ENCODE peak calls at places on chromosomes 3 and 15, in ten cellular contexts. G, X, Y, C, P, E, U, W, J and I are unnamed samples.

GRCh38 chr3:66095295-66096001 is 56.7 kb upstream of the MAGI1 start:
- DNase-seq in G (no peak), X (no peak), Y (no peak), C (no peak), P (peak), E (no peak), U (no peak), W (no peak), J (no peak), I (no peak)

GRCh38 chr3:181567446-181568075 is 144.2 kb upstream of the SOX2 start:
- DNase-seq in G (no peak), X (no peak), Y (no peak), C (peak), P (no peak), E (no peak), U (no peak), W (no peak), J (no peak), I (no peak)

GRCh38 chr3:101065962-101066361 is 72.7 kb upstream of the ABI3BP start:
- DNase-seq in G (peak), X (no peak), Y (no peak), C (peak), P (peak), E (no peak), U (no peak), W (no peak), J (no peak), I (no peak)

GRCh38 chr3:171251842-171252241 is 208.4 kb downstream of the TNIK start:
- DNase-seq in G (no peak), X (no peak), Y (peak), C (no peak), P (no peak), E (no peak), U (no peak), W (no peak), J (no peak), I (peak)

GRCh38 chr3:124972457-124972856 is 37.9 kb upstream of the MUC13 start:
- DNase-seq in G (no peak), X (no peak), Y (no peak), C (no peak), P (no peak), E (no peak), U (peak), W (no peak), J (no peak), I (no peak)

GRCh38 chr15:41254560-41254959 is 23.5 kb downstream of the CHP1 start:
- DNase-seq in G (no peak), X (no peak), Y (no peak), C (no peak), P (no peak), E (no peak), U (no peak), W (no peak), J (no peak), I (no peak)

GRCh38 chr15:39362832-39363561 is 217.9 kb upstream of the THBS1 start:
- DNase-seq in G (no peak), X (no peak), Y (no peak), C (no peak), P (peak), E (no peak), U (no peak), W (no peak), J (no peak), I (no peak)

GRCh38 chr15:55916666-55917409 is 76.6 kb downstream of the NEDD4 start:
- DNase-seq in G (no peak), X (no peak), Y (no peak), C (peak), P (peak), E (no peak), U (no peak), W (no peak), J (no peak), I (no peak)

GRCh38 chr3:22960326-22960984 is 242.7 kb upstream of the UBE2E2 start:
- DNase-seq in G (peak), X (peak), Y (no peak), C (peak), P (peak), E (peak), U (peak), W (no peak), J (peak), I (peak)

GRCh38 chr3:159787794-159788205 is 200.8 kb upstream of the IL12A start:
- DNase-seq in G (no peak), X (no peak), Y (no peak), C (peak), P (peak), E (no peak), U (peak), W (no peak), J (no peak), I (no peak)

GRCh38 chr3:150248116-150248864 is 159.8 kb upstream of the TSC22D2 start:
- DNase-seq in G (no peak), X (no peak), Y (no peak), C (peak), P (peak), E (no peak), U (no peak), W (no peak), J (no peak), I (no peak)

GRCh38 chr15:90677807-90678790 is 39.0 kb upstream of the BLM start:
- DNase-seq in G (no peak), X (no peak), Y (no peak), C (no peak), P (no peak), E (no peak), U (no peak), W (no peak), J (no peak), I (no peak)

GRCh38 chr3:129605593-129606521 is 619 bp downstream of the PLXND1 start:
- DNase-seq in G (peak), X (peak), Y (peak), C (peak), P (no peak), E (peak), U (peak), W (no peak), J (no peak), I (peak)

GRCh38 chr3:83684199-83684598 is 1274.6 kb upstream of the CADM2 start:
- DNase-seq in G (no peak), X (no peak), Y (no peak), C (no peak), P (no peak), E (no peak), U (no peak), W (no peak), J (no peak), I (no peak)

GRCh38 chr15:79523266-79523665 is 91.1 kb downstream of the MINAR1 start:
- DNase-seq in G (no peak), X (no peak), Y (no peak), C (no peak), P (no peak), E (no peak), U (no peak), W (no peak), J (no peak), I (no peak)

GRCh38 chr3:99114565-99115291 is 213.2 kb upstream of the DCBLD2 start:
- DNase-seq in G (peak), X (no peak), Y (no peak), C (peak), P (peak), E (no peak), U (peak), W (no peak), J (peak), I (no peak)

GRCh38 chr15:38588672-38589071 is 24.1 kb upstream of the RASGRP1 start:
- DNase-seq in G (no peak), X (no peak), Y (no peak), C (no peak), P (no peak), E (no peak), U (no peak), W (no peak), J (no peak), I (no peak)

GRCh38 chr3:6120786-6121185 is 740.1 kb upstream of the GRM7 start:
- DNase-seq in G (no peak), X (no peak), Y (no peak), C (no peak), P (no peak), E (no peak), U (no peak), W (no peak), J (no peak), I (no peak)

GRCh38 chr3:42504334-42505202 is 2.1 kb downstream of the VIPR1 start:
- DNase-seq in G (no peak), X (no peak), Y (no peak), C (no peak), P (no peak), E (no peak), U (no peak), W (no peak), J (no peak), I (no peak)

GRCh38 chr15:28896944-28897343 is 11.2 kb downstream of the APBA2 start:
- DNase-seq in G (peak), X (no peak), Y (no peak), C (peak), P (peak), E (no peak), U (no peak), W (no peak), J (no peak), I (no peak)

GRCh38 chr3:127157181-127157828 is 35.6 kb upstream of the PRR23E start:
- DNase-seq in G (no peak), X (no peak), Y (no peak), C (no peak), P (no peak), E (peak), U (no peak), W (no peak), J (no peak), I (no peak)

GRCh38 chr3:169150343-169150742 is 513.2 kb downstream of the MECOM start:
- DNase-seq in G (no peak), X (no peak), Y (no peak), C (no peak), P (no peak), E (no peak), U (no peak), W (no peak), J (no peak), I (no peak)

GRCh38 chr3:5136619-5137429 is 14.7 kb downstream of the ARL8B start:
- DNase-seq in G (peak), X (no peak), Y (peak), C (peak), P (no peak), E (no peak), U (peak), W (no peak), J (peak), I (peak)

GRCh38 chr3:105979961-105980360 is 111.1 kb upstream of the CBLB start:
- DNase-seq in G (no peak), X (no peak), Y (no peak), C (no peak), P (peak), E (no peak), U (no peak), W (no peak), J (no peak), I (no peak)

GRCh38 chr3:172859035-172859434 is 108.5 kb downstream of the ECT2 start:
- DNase-seq in G (no peak), X (no peak), Y (no peak), C (no peak), P (peak), E (no peak), U (no peak), W (no peak), J (no peak), I (no peak)

GRCh38 chr15:92033319-92033718 is 179.8 kb downstream of the SLCO3A1 start:
- DNase-seq in G (no peak), X (no peak), Y (no peak), C (no peak), P (no peak), E (no peak), U (no peak), W (no peak), J (no peak), I (no peak)

GRCh38 chr3:156617781-156618180 is 56.6 kb upstream of the TIPARP start:
- DNase-seq in G (peak), X (no peak), Y (no peak), C (peak), P (no peak), E (no peak), U (no peak), W (no peak), J (no peak), I (no peak)

GRCh38 chr3:137110392-137110996 is 152.7 kb downstream of the IL20RB start:
- DNase-seq in G (peak), X (no peak), Y (no peak), C (peak), P (peak), E (peak), U (peak), W (no peak), J (peak), I (no peak)

GRCh38 chr3:184593201-184593922 is 31.8 kb downstream of the EPHB3 start:
- DNase-seq in G (no peak), X (no peak), Y (no peak), C (peak), P (no peak), E (no peak), U (no peak), W (no peak), J (no peak), I (no peak)

GRCh38 chr15:89436560-89437311 is 59.6 kb downstream of the RHCG start:
- DNase-seq in G (peak), X (no peak), Y (no peak), C (no peak), P (no peak), E (no peak), U (peak), W (no peak), J (peak), I (no peak)

GRCh38 chr3:59451041-59451763 is 401.4 kb upstream of the CFAP20DC start:
- DNase-seq in G (no peak), X (peak), Y (peak), C (no peak), P (no peak), E (peak), U (no peak), W (no peak), J (no peak), I (peak)

GRCh38 chr15:44593042-44593736 is 56.2 kb downstream of the EIF3J start:
- DNase-seq in G (peak), X (no peak), Y (peak), C (peak), P (peak), E (no peak), U (no peak), W (no peak), J (no peak), I (peak)

GRCh38 chr3:133996251-133996661 is 33.5 kb downstream of the SLCO2A1 start:
- DNase-seq in G (no peak), X (no peak), Y (no peak), C (no peak), P (no peak), E (no peak), U (no peak), W (no peak), J (no peak), I (no peak)

GRCh38 chr3:143471705-143472104 is 352.1 kb downstream of the CHST2 start:
- DNase-seq in G (no peak), X (no peak), Y (no peak), C (no peak), P (no peak), E (no peak), U (no peak), W (no peak), J (peak), I (no peak)

GRCh38 chr3:170714562-170715535 is 129.0 kb upstream of the SLC7A14 start:
- DNase-seq in G (no peak), X (no peak), Y (no peak), C (peak), P (peak), E (no peak), U (no peak), W (no peak), J (no peak), I (no peak)

GRCh38 chr3:183638092-183638644 is 2.7 kb downstream of the KLHL24 start:
- DNase-seq in G (no peak), X (no peak), Y (no peak), C (no peak), P (no peak), E (no peak), U (peak), W (no peak), J (no peak), I (no peak)

GRCh38 chr3:10927551-10927950 is 65.0 kb upstream of the SLC6A1 start:
- DNase-seq in G (no peak), X (no peak), Y (no peak), C (no peak), P (no peak), E (no peak), U (no peak), W (no peak), J (no peak), I (no peak)